ENCODE peak calls at places on chromosomes 6 and 20, in nine cellular contexts. W is ovary, B is right lobe of liver, E is uterus, X is heart left ventricle, D is thyroid gland, L is prostate gland, K is stomach, C is esophagus muscularis mucosa. U is an unnamed sample.
A peak's percentile ranks its signal among the peaks of the same experiment; 100 is the strongest.

GRCh38 chr6:87922947-87923330 is 124.7 kb upstream of the SPACA1 start:
- DNase-seq in W (no peak), B (no peak), E (no peak), X (no peak), D (no peak), L (no peak), K (no peak), C (no peak), U (no peak)

GRCh38 chr6:119284861-119285521 is 64.6 kb downstream of the MAN1A1 start:
- DNase-seq in W (no peak), B (no peak), E (no peak), X (no peak), D (no peak), L (no peak), K (no peak), C (no peak), U (no peak)

GRCh38 chr6:109050012-109050411 is 44.6 kb downstream of the SESN1 start:
- DNase-seq in W (no peak), B (no peak), E (no peak), X (no peak), D (no peak), L (peak; percentile 39), K (no peak), C (no peak), U (no peak)

GRCh38 chr6:20575125-20575524 is 40.9 kb downstream of the CDKAL1 start:
- DNase-seq in W (no peak), B (no peak), E (no peak), X (no peak), D (no peak), L (no peak), K (no peak), C (no peak), U (no peak)

GRCh38 chr6:90293319-90293937 is 3.2 kb downstream of the BACH2 start:
- DNase-seq in W (no peak), B (peak; percentile 42), E (no peak), X (no peak), D (no peak), L (no peak), K (no peak), C (no peak), U (no peak)

GRCh38 chr20:33828326-33828834 is 17.2 kb downstream of the CHMP4B start:
- DNase-seq in W (no peak), B (no peak), E (no peak), X (no peak), D (peak; percentile 75), L (no peak), K (no peak), C (no peak), U (peak; percentile 56)

GRCh38 chr6:129845696-129846095 is 15.4 kb downstream of the TMEM244 start:
- DNase-seq in W (no peak), B (no peak), E (no peak), X (no peak), D (no peak), L (no peak), K (no peak), C (no peak), U (no peak)

GRCh38 chr20:35603695-35604443 is 11.8 kb upstream of the SPAG4 start:
- DNase-seq in W (no peak), B (no peak), E (no peak), X (no peak), D (no peak), L (no peak), K (no peak), C (no peak), U (no peak)

GRCh38 chr20:63692436-63693078 is 3.9 kb upstream of the TNFRSF6B start:
- DNase-seq in W (no peak), B (no peak), E (peak; percentile 23), X (peak; percentile 58), D (no peak), L (no peak), K (no peak), C (no peak), U (no peak)

GRCh38 chr6:13453771-13454251 is 33.6 kb downstream of the GFOD1 start:
- DNase-seq in W (no peak), B (no peak), E (no peak), X (no peak), D (no peak), L (no peak), K (no peak), C (no peak), U (no peak)

GRCh38 chr20:44572551-44573500 is 9.6 kb upstream of the PKIG start:
- DNase-seq in W (no peak), B (no peak), E (peak; percentile 43), X (no peak), D (peak; percentile 83), L (peak; percentile 50), K (no peak), C (no peak), U (peak; percentile 85)

GRCh38 chr20:14583413-14583812 is 246.0 kb upstream of the FLRT3 start:
- DNase-seq in W (no peak), B (no peak), E (no peak), X (no peak), D (no peak), L (no peak), K (no peak), C (no peak), U (no peak)

GRCh38 chr20:47521059-47521808 is 19.5 kb downstream of the NCOA3 start:
- DNase-seq in W (no peak), B (no peak), E (no peak), X (no peak), D (no peak), L (no peak), K (no peak), C (no peak), U (no peak)

GRCh38 chr6:24313477-24314141 is 44.2 kb downstream of the DCDC2 start:
- DNase-seq in W (no peak), B (peak; percentile 19), E (no peak), X (no peak), D (peak; percentile 22), L (no peak), K (peak; percentile 40), C (no peak), U (no peak)

DNA sequence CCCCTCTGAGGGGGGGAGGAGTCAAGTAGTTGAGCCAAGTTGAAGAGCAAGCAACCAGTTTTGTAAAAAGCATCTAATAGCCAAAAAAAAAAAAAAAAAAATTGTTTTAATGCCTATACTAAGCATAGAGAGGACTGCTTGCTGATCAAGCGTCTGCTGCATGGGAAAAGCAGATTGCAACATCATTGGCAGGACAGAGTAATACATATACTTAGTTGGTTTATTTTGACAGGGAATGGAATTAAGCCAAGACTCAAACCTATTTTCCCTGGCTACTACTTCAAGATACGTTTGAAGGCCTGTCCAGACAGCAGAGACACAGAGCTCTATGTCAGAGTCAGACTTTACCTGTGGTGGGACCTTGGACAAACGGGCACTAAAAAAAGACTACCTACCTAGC is 120.5 kb downstream of the RTN4IP1 start:
- DNase-seq in W (no peak), B (no peak), E (no peak), X (no peak), D (no peak), L (peak; percentile 61), K (no peak), C (no peak), U (no peak)
- TF ChIP-seq POLR2A in W (no peak), B (no peak), E (no peak), X (no peak), D (no peak), L (no peak), K (no peak), C (no peak), U (no peak)

DNA sequence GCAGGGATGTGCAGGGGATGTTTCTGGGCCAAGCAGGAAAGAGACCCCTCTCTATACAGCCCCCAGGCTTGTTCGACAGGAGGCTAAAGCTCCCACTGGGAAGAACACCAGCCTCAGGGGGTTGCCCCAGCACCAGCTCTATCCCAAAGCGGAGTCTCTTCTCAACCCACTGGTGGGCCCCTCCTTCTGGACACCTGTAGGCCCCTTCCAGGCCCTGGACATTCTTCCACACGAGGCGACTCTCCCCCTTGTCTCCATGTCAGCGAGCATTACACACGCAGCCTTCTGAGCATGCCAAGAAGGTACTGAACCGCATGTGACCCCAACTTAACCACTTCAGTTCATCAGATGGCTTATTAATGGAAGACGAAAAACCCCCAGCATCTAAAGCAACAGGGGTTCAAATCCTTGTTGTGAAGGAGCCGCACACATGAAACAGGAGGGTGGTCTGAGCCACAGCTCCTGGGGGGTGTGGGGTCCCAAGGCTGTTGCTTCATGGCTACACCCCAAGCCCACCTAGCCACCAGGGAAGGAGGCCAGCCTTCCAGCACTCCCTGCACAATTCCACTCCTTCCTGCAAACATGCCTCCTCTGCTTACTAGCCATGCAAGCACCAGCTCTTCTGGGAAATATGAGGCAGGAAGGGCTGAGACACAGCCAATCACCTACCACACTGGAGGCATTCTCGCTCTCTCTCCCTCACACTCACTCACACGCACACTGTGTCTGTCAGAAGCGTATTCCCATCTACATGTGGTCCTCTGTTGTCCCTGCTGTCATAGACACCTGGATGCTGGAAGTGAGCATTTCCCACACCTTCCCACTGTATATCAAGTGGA is 104.6 kb downstream of the NOL4L start:
- DNase-seq in W (peak; percentile 16), B (peak; percentile 11), E (no peak), X (no peak), D (peak; percentile 65), L (no peak), K (no peak), C (no peak), U (no peak)
- H3K4me3 ChIP-seq in W (no peak overlapping the region), B (no peak overlapping the region), E (no peak overlapping the region), X (no peak overlapping the region), D (no peak overlapping the region), L (no peak overlapping the region), K (peak overlapping the region; percentile 70), C (peak overlapping the region; percentile 95), U (no peak overlapping the region)

GRCh38 chr20:50904067-50904570 is 27.1 kb downstream of the ADNP start:
- DNase-seq in W (no peak), B (no peak), E (no peak), X (no peak), D (peak; percentile 74), L (no peak), K (no peak), C (peak; percentile 53), U (no peak)
- H3K36me3 ChIP-seq in W (no peaks in the 10 kb centered on the region), B (no peaks in the 10 kb centered on the region), E (no peaks in the 10 kb centered on the region), X (peaks cover 45% of the 10 kb centered on the region), D (peaks cover 13% of the 10 kb centered on the region), L (no peaks in the 10 kb centered on the region), K (peaks cover 5% of the 10 kb centered on the region), C (peaks cover 19% of the 10 kb centered on the region), U (no peaks in the 10 kb centered on the region)

GRCh38 chr6:110620065-110620464 is 143.7 kb upstream of the SLC22A16 start:
- DNase-seq in W (no peak), B (no peak), E (no peak), X (no peak), D (no peak), L (no peak), K (no peak), C (no peak), U (no peak)
- TF ChIP-seq POLR2A in W (no peak), B (no peak), E (no peak), X (no peak), D (no peak), L (no peak), K (no peak), C (no peak), U (no peak)

GRCh38 chr6:150640556-150641206 is 41.0 kb downstream of the PLEKHG1 start:
- DNase-seq in W (no peak), B (no peak), E (no peak), X (no peak), D (no peak), L (no peak), K (no peak), C (no peak), U (no peak)
- H3K4me3 ChIP-seq in W (no peak overlapping the region), B (peak overlapping the region; percentile 35), E (no peak overlapping the region), X (no peak overlapping the region), D (no peak overlapping the region), L (no peak overlapping the region), K (peak overlapping the region; percentile 16), C (peak overlapping the region; percentile 25), U (peak overlapping the region; percentile 25)